ENCODE peak calls at places on chromosomes 4 and X, in nine cellular contexts. R, Z, V, L, G, U, B, N and T are unnamed samples.

GRCh38 chrX:7252013-7252610 is 104.2 kb upstream of the PUDP start:
- DNase-seq in L (no peak), U (no peak), R (no peak), Z (peak; percentile 63), B (peak; percentile 85), V (no peak), N (no peak), G (no peak), T (no peak)

GRCh38 chr4:172838108-172838507 is 330.5 kb upstream of the GALNT7 start:
- DNase-seq in R (no peak), B (no peak), L (no peak), N (peak; percentile 23), V (no peak), Z (no peak), U (no peak), G (no peak), T (no peak)

GRCh38 chr4:186693159-186693815 is 30.4 kb downstream of the FAT1 start:
- DNase-seq in N (no peak), L (no peak), R (peak; percentile 86), V (peak; percentile 81), Z (peak; percentile 69), G (peak; percentile 33), U (peak; percentile 32), B (peak; percentile 69), T (no peak)

GRCh38 chr4:30720021-30720655 is at the start of gene PCDH7:
- DNase-seq in G (no peak), R (no peak), Z (peak; percentile 14), B (no peak), N (peak; percentile 77), L (peak; percentile 3), U (no peak), V (peak; percentile 77), T (no peak)

GRCh38 chrX:150944233-150944632 is 38.9 kb upstream of the HMGB3 start:
- DNase-seq in N (no peak), U (no peak), L (no peak), V (no peak), G (no peak), Z (no peak), B (no peak), R (no peak), T (peak; percentile 46)

GRCh38 chr4:81369898-81370297 is 101.8 kb downstream of the RASGEF1B start:
- DNase-seq in B (no peak), L (no peak), Z (no peak), G (no peak), V (no peak), U (no peak), N (no peak), R (no peak), T (no peak)

GRCh38 chrX:69229436-69229835 is 64.2 kb upstream of the PJA1 start:
- DNase-seq in G (no peak), R (no peak), N (no peak), V (no peak), L (no peak), U (no peak), Z (no peak), B (no peak), T (no peak)

GRCh38 chr4:26235500-26235899 is 85.3 kb upstream of the RBPJ start:
- DNase-seq in L (no peak), G (no peak), R (peak; percentile 86), B (peak; percentile 41), N (no peak), U (no peak), V (peak; percentile 83), Z (peak; percentile 60), T (no peak)

GRCh38 chrX:39755152-39756032 is 342.4 kb downstream of the BCOR start:
- DNase-seq in Z (peak; percentile 83), R (peak; percentile 88), G (peak; percentile 85), N (no peak), U (peak; percentile 75), L (no peak), B (peak; percentile 62), V (peak; percentile 96), T (no peak)

DNA sequence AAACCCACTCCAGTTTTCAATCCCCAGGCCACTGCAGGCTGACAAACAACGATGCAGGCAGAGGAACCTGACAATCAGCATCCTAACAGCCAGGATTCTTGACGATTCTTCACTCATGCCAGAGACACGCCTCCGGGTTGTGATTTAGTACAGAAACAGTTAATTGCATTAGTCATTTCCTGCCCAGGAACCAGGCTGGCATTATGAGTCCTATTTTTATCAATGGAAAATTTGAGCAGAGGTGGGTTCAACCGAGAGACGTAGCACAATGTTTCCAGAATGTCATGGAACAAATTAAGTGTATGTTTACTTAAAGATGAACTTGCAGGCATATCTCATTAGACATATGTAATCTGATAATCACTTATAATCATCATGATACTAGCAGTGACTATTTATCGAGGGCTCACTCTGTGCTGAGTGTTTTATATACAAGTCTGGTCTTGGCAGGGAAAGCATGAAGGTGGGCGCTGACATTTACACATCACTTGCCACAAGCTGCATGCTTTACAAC is 159.7 kb downstream of the NSUN7 start:
- DNase-seq in R (no peak), U (no peak), V (peak; percentile 34), Z (no peak), G (peak; percentile 90), B (no peak), L (no peak), N (no peak), T (no peak)
- TF ChIP-seq POLR2AphosphoS5 in R (peak; percentile 32), U (no peak), V (peak; percentile 31), Z (no peak), G (peak; percentile 59), B (no peak), L (no peak), N (no peak), T (no peak)

GRCh38 chr4:1192091-1192492 is 19.7 kb upstream of the SPON2 start:
- DNase-seq in R (peak; percentile 91), Z (peak; percentile 83), U (no peak), L (no peak), N (no peak), B (peak; percentile 77), G (peak; percentile 29), V (peak; percentile 97), T (peak; percentile 72)
- TF ChIP-seq POLR2AphosphoS5 in R (no peak), Z (peak; percentile 56), U (no peak), L (no peak), N (no peak), B (peak; percentile 14), G (peak; percentile 18), V (peak; percentile 83), T (peak; percentile 64)

DNA sequence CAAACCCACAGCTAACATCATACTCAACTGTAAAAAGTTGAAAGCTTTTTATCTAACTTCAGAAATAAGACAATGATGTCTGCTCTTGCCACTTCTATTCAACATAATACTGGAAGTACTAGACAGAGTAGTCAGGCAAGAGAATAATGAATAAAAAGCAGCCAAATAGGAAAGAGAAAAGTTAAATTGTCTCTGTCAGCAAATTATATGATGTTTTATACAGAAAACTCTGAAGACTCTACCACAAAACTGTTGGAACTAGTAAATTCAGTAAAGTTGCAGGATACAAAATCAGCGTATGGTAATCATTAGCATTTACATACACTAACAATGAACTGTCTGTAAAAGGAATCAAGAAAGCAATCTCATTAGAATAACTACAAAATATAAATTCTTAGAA is 752.9 kb upstream of the CT83 start:
- DNase-seq in N (no peak), L (no peak), G (no peak), R (no peak), V (no peak), U (no peak), B (no peak), Z (no peak), T (no peak)
- TF ChIP-seq POLR2AphosphoS5 in N (no peak), L (no peak), G (no peak), R (no peak), V (no peak), U (no peak), B (no peak), Z (no peak), T (no peak)

GRCh38 chr4:16122784-16123183 is 39.0 kb upstream of the PROM1 start:
- DNase-seq in G (no peak), L (no peak), Z (no peak), N (no peak), B (no peak), U (no peak), R (no peak), V (no peak), T (no peak)
- TF ChIP-seq POLR2AphosphoS5 in G (no peak), L (no peak), Z (no peak), N (no peak), B (no peak), U (no peak), R (no peak), V (no peak), T (no peak)

GRCh38 chrX:154017766-154018517 is 1.8 kb downstream of the IRAK1 start:
- DNase-seq in U (no peak), R (no peak), B (no peak), N (no peak), V (no peak), L (no peak), Z (no peak), G (no peak), T (no peak)
- TF ChIP-seq POLR2AphosphoS5 in U (no peak), R (no peak), B (no peak), N (no peak), V (no peak), L (no peak), Z (no peak), G (no peak), T (no peak)

DNA sequence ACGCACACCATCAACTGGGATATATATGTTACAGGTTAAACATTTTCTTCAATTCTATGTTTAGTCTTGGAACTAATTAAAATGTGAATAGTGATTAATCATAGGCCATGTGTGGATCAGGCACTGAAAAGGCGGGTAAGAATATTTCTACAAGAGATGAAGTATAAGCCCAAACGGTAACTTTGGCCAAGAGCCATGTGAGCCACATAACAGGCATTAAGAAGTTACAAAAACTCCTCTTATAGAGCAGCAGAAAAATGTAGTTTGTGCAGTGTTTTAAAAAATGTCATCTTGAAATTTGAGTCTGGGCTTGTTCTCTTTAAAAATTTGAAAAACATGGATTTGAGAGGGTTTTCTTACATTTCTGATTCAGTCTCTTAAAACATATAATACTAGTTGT is 521.8 kb upstream of the DIPK2B start:
- DNase-seq in V (no peak), B (no peak), U (no peak), Z (no peak), R (no peak), G (no peak), N (no peak), L (no peak), T (no peak)
- TF ChIP-seq POLR2AphosphoS5 in V (no peak), B (no peak), U (no peak), Z (no peak), R (no peak), G (no peak), N (no peak), L (no peak), T (no peak)

DNA sequence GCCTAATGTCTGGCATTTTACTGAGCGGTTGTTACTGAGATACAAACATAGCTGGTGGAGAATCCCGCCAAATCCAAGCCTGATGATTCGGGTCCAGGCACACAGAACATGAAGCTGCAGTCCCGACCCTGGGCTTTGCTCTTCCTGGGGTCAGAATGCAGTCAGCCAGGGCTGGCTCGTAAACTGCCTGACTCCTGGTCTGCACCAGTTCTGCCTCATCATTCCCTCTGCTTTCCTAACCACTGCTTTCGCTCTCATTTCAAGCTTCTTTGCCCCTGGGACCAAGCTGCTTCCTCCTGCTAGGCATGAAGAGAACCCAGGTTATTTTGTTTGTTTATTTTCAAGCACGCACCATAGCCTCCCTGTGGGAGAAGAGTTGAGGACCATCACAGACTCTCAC is 39.3 kb downstream of the GATB start:
- DNase-seq in R (no peak), V (no peak), N (peak; percentile 7), G (no peak), U (no peak), L (no peak), Z (no peak), B (no peak), T (no peak)
- TF ChIP-seq POLR2AphosphoS5 in R (no peak), V (no peak), N (no peak), G (no peak), U (no peak), L (no peak), Z (no peak), B (no peak), T (no peak)